ENCODE peak calls at places on chromosomes 6 and 20, in five cellular contexts. R is ecto neural progenitor cell, O is H4, E is T-helper 9 cell, F is NT2/D1. W is an unnamed sample.
A peak's percentile ranks its signal among the peaks of the same experiment; 100 is the strongest.

GRCh38 chr6:44942201-44942600 is 385.9 kb upstream of the RUNX2 start:
- DNase-seq in F (no peak), R (no peak), E (no peak), O (peak; percentile 17), W (no peak)

GRCh38 chr6:161838306-161839035 is 564.6 kb upstream of the AGPAT4 start:
- DNase-seq in F (no peak), O (no peak), E (no peak), R (peak; percentile 52), W (no peak)

GRCh38 chr20:4091332-4092135 is 76.2 kb upstream of the RNF24 start:
- DNase-seq in R (peak; percentile 77), O (peak; percentile 35), E (peak; percentile 20), F (peak; percentile 39), W (no peak)

GRCh38 chr6:133432021-133432989 is 191.1 kb downstream of the EYA4 start:
- DNase-seq in R (no peak), E (no peak), F (no peak), O (no peak), W (no peak)

GRCh38 chr6:36052092-36052491 is 24.5 kb downstream of the MAPK14 start:
- DNase-seq in F (no peak), R (no peak), O (no peak), E (no peak), W (no peak)

GRCh38 chr20:2244993-2245392 is 50.8 kb upstream of the TGM3 start:
- DNase-seq in O (no peak), E (no peak), F (peak; percentile 20), R (peak; percentile 62), W (no peak)

GRCh38 chr6:84074988-84075781 is 41.6 kb downstream of the MRAP2 start:
- DNase-seq in R (no peak), O (peak; percentile 8), F (no peak), E (no peak), W (no peak)

GRCh38 chr6:30781697-30782424 is 37.5 kb upstream of the IER3 start:
- DNase-seq in R (no peak), O (peak; percentile 98), F (no peak), E (no peak), W (no peak)

GRCh38 chr20:9359561-9360308 is 154.7 kb upstream of the LAMP5 start:
- DNase-seq in O (peak; percentile 25), R (peak; percentile 62), E (no peak), F (peak; percentile 27), W (no peak)

W was measured in T-helper 22 cell.